ENCODE peak calls at places on chromosomes 5 and 9, in eight cellular contexts. A is left ventricle myocardium inferior; F is CD8-positive, alpha-beta memory T cell; V is CD8-positive, alpha-beta T cell; Z is aorta; Q is neural progenitor cell; G is HCT116; N is psoas muscle. J is an unnamed sample.
A peak's percentile ranks its signal among the peaks of the same experiment; 100 is the strongest.

GRCh38 chr5:137638841-137639240 is 97.0 kb downstream of the KLHL3 start:
- DNase-seq in Z (no peak), V (no peak), A (no peak), Q (no peak), G (no peak), F (no peak), N (no peak), J (no peak)

GRCh38 chr9:135079676-135080075 is 7.8 kb upstream of the OLFM1 start:
- DNase-seq in A (no peak), Q (no peak), Z (no peak), F (no peak), G (no peak), V (no peak), N (no peak), J (no peak)

GRCh38 chr9:133972041-133972970 is 19.8 kb downstream of the VAV2 start:
- DNase-seq in G (no peak), N (no peak), V (no peak), Z (peak; percentile 15), F (no peak), A (no peak), Q (no peak), J (no peak)

GRCh38 chr5:168315991-168316578 is 24.6 kb downstream of the WWC1 start:
- DNase-seq in Z (no peak), F (no peak), G (no peak), A (no peak), Q (no peak), N (no peak), V (no peak), J (peak; percentile 84)

GRCh38 chr5:131148835-131149234 is 16.2 kb downstream of the HINT1 start:
- DNase-seq in G (no peak), Q (no peak), A (no peak), Z (no peak), F (no peak), V (no peak), N (no peak), J (no peak)

GRCh38 chr5:7320641-7321170 is 75.2 kb upstream of the ADCY2 start:
- DNase-seq in Q (no peak), G (no peak), N (no peak), A (no peak), Z (no peak), F (no peak), V (no peak), J (no peak)

GRCh38 chr9:126861707-126862460 is 1.4 kb downstream of the ZBTB34 start:
- DNase-seq in A (no peak), Q (peak; percentile 44), Z (no peak), V (no peak), N (no peak), F (no peak), G (no peak), J (no peak)

GRCh38 chr5:169071-169727 is 22.1 kb upstream of the LRRC14B start:
- DNase-seq in V (no peak), Q (no peak), Z (peak; percentile 66), A (peak; percentile 76), N (peak; percentile 65), G (no peak), F (no peak), J (no peak)

GRCh38 chr5:83102581-83102980 is 25.2 kb downstream of the XRCC4 start:
- DNase-seq in G (no peak), A (no peak), Z (no peak), N (no peak), F (no peak), Q (no peak), V (no peak), J (no peak)

GRCh38 chr5:73464016-73464745 is 15.6 kb upstream of the FOXD1 start:
- DNase-seq in A (no peak), N (peak; percentile 17), G (no peak), Z (no peak), F (no peak), Q (no peak), V (no peak), J (no peak)

GRCh38 chr9:82574911-82575310 is 488.0 kb downstream of the RASEF start:
- DNase-seq in Z (no peak), V (no peak), A (no peak), G (no peak), N (no peak), F (no peak), Q (no peak), J (no peak)

GRCh38 chr5:116479776-116480675 is 94.6 kb downstream of the SEMA6A start:
- DNase-seq in F (no peak), V (no peak), G (no peak), N (no peak), Q (no peak), Z (no peak), A (no peak), J (no peak)

GRCh38 chr5:127925916-127926315 is 157.7 kb upstream of the SLC12A2 start:
- DNase-seq in Z (no peak), Q (no peak), F (no peak), A (no peak), N (no peak), V (no peak), G (peak; percentile 24), J (peak; percentile 44)

GRCh38 chr9:3879731-3880493 is 354.1 kb upstream of the RFX3 start:
- DNase-seq in V (no peak), G (no peak), N (no peak), F (no peak), Q (no peak), Z (no peak), A (no peak), J (peak; percentile 49)

GRCh38 chr9:6414291-6414690 is 1.3 kb downstream of the UHRF2 start:
- DNase-seq in Z (no peak), V (no peak), Q (peak; percentile 23), N (no peak), A (no peak), G (no peak), F (no peak), J (no peak)

GRCh38 chr5:44729536-44729935 is 79.2 kb upstream of the MRPS30 start:
- DNase-seq in Z (no peak), N (no peak), A (no peak), Q (no peak), G (no peak), F (no peak), V (no peak), J (no peak)

GRCh38 chr5:17772232-17772631 is 138.0 kb downstream of the TAF11L14 start:
- DNase-seq in G (no peak), N (no peak), V (no peak), Z (no peak), F (no peak), Q (no peak), A (no peak), J (no peak)

GRCh38 chr5:84378961-84379360 is 5.7 kb downstream of the EDIL3 start:
- DNase-seq in N (no peak), F (no peak), Q (no peak), G (no peak), A (no peak), V (no peak), Z (no peak), J (no peak)

GRCh38 chr5:123035320-123035949 is 1.1 kb downstream of the PPIC start:
- DNase-seq in Z (peak; percentile 71), N (peak; percentile 39), F (no peak), G (peak; percentile 52), Q (peak; percentile 69), V (no peak), A (peak; percentile 33), J (peak; percentile 56)

GRCh38 chr5:138974227-138975063 is 99.3 kb upstream of the LRRTM2 start:
- DNase-seq in Z (peak; percentile 68), A (peak; percentile 68), G (no peak), Q (peak; percentile 34), V (no peak), F (no peak), N (peak; percentile 48), J (no peak)

GRCh38 chr9:99578666-99579065 is 243.0 kb upstream of the NR4A3 start:
- DNase-seq in F (no peak), A (no peak), Z (no peak), Q (no peak), G (no peak), V (no peak), N (no peak), J (no peak)
- H3K36me3 ChIP-seq in F (no peaks in the 10 kb centered on the region), A (no peaks in the 10 kb centered on the region), Z (no peaks in the 10 kb centered on the region), Q (no peaks in the 10 kb centered on the region), G (no peaks in the 10 kb centered on the region), V (no peaks in the 10 kb centered on the region), N (no peaks in the 10 kb centered on the region), J (no peaks in the 10 kb centered on the region)

DNA sequence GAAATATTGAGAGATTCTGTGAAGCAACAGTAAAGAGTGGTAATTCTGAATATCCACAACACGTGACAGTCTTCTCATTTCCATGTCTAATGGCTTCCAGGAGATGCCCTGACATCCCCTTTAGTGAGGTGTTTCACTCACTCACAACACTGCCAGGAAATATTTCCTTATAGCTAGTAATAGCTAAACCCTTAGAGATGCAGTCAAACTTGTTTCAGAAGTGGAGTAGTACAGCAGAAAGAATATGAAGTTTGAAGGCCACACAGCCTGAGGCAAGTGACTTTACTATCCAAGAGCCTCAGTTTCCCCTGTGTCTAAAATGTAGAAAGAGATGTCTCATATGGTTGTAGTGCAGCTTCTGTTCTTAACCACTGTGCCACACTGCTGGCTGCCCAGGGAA is 139.2 kb downstream of the CDK5RAP2 start:
- DNase-seq in G (no peak), Z (no peak), N (no peak), F (no peak), A (no peak), V (no peak), Q (no peak), J (no peak)
- H3K36me3 ChIP-seq in G (peaks cover 8% of the 10 kb centered on the region), Z (peaks cover 2% of the 10 kb centered on the region), N (peaks cover 84% of the 10 kb centered on the region), F (peaks cover 33% of the 10 kb centered on the region), A (peaks cover 62% of the 10 kb centered on the region), V (peaks cover 32% of the 10 kb centered on the region), Q (no peaks in the 10 kb centered on the region), J (no peaks in the 10 kb centered on the region)

DNA sequence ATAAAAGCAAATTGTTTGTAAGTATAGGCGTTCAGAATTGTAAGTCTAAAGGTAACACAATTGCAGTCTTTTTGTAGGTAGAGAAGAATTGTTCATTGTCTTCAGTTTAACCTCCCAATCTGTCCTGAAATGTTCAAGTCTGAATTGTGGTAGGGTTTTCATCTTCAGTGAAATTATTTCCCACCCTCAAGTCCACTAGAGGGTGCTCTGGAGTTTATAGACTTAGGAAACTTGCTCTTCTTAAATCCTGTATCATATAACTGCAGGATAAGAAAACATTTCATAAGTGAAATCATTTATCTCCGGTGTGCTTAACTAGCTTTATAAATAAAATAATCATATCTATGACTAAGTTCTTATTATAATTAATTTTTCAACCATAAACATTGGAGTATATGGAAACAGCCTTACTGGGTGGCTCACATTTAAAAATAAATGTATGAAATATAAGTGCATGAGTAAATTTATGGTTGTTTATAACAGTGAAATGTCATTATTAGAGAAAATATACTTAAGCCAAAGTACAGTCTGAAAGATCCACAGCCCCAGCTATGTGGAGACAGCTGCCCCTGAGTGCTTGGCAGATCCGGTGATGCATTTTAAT is 182.4 kb upstream of the OTULINL start:
- DNase-seq in A (no peak), N (no peak), F (no peak), Z (no peak), Q (peak; percentile 62), G (peak; percentile 21), V (no peak), J (peak; percentile 25)
- H3K36me3 ChIP-seq in A (peaks cover 47% of the 10 kb centered on the region), N (peaks cover 60% of the 10 kb centered on the region), F (no peaks in the 10 kb centered on the region), Z (peaks cover 4% of the 10 kb centered on the region), Q (peaks cover 4% of the 10 kb centered on the region), G (peaks cover 3% of the 10 kb centered on the region), V (no peaks in the 10 kb centered on the region), J (no peaks in the 10 kb centered on the region)

DNA sequence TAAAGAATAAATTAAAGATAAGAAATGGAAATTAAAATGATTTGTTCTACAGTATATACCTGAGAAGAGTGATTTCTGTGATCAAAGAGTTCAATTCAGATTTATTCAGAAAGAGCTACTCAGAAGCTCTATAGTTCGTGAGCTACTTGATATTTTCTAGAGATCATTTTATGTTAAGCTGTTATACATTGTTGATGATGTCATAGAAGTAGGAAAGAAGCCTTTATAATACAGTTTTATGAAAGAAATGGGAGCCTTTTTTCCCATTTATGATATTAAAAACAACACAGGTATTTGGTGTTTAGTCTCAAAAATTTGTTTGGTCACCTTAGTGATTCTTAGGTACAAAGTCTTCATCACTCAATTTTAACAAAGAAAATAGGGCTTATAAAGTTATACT is 20.8 kb downstream of the RNF14 start:
- DNase-seq in N (no peak), F (no peak), V (no peak), Z (no peak), A (no peak), Q (no peak), G (no peak), J (no peak)
- H3K36me3 ChIP-seq in N (peaks cover 89% of the 10 kb centered on the region), F (peaks cover 18% of the 10 kb centered on the region), V (peaks cover 14% of the 10 kb centered on the region), Z (no peaks in the 10 kb centered on the region), A (peaks cover 94% of the 10 kb centered on the region), Q (peaks cover 5% of the 10 kb centered on the region), G (peaks cover 32% of the 10 kb centered on the region), J (peaks cover 8% of the 10 kb centered on the region)

J was measured in prostate gland.